ENCODE peak calls at places on chromosomes 2 and 18, in four cellular contexts. One of them, this sample, is unnamed.
A peak's percentile ranks its signal among the peaks of the same experiment; 100 is the strongest.

GRCh38 chr2:51812138-51812866 is 780.4 kb upstream of the NRXN1 start:
- DNase-seq in HTR-8/SVneo: peak; percentile 5
- DNase-seq in PC-9: no peak
- DNase-seq in A172: peak; percentile 30
- DNase-seq in this sample: peak; percentile 30

GRCh38 chr2:69177785-69178636 is 165.0 kb downstream of the ANTXR1 start:
- DNase-seq in PC-9: peak; percentile 84
- DNase-seq in A172: peak; percentile 95
- DNase-seq in HTR-8/SVneo: peak; percentile 94
- DNase-seq in this sample: peak; percentile 74

GRCh38 chr2:48600917-48601316 is 16.7 kb upstream of the GTF2A1L start:
- DNase-seq in A172: no peak
- DNase-seq in HTR-8/SVneo: no peak
- DNase-seq in PC-9: no peak
- DNase-seq in this sample: no peak

GRCh38 chr2:148642112-148642744 is 2.3 kb upstream of the EPC2 start:
- DNase-seq in A172: no peak
- DNase-seq in PC-9: no peak
- DNase-seq in HTR-8/SVneo: no peak
- DNase-seq in this sample: peak; percentile 7

GRCh38 chr2:8676915-8677645 is 4.8 kb upstream of the ID2 start:
- DNase-seq in PC-9: no peak
- DNase-seq in A172: peak; percentile 60
- DNase-seq in HTR-8/SVneo: no peak
- DNase-seq in this sample: no peak

GRCh38 chr2:200781626-200782025 is 30.1 kb upstream of the BZW1 start:
- DNase-seq in PC-9: no peak
- DNase-seq in HTR-8/SVneo: no peak
- DNase-seq in A172: no peak
- DNase-seq in this sample: no peak

GRCh38 chr2:9127316-9127715 is 79.3 kb upstream of the ASAP2 start:
- DNase-seq in HTR-8/SVneo: no peak
- DNase-seq in A172: no peak
- DNase-seq in PC-9: no peak
- DNase-seq in this sample: no peak

GRCh38 chr2:143068094-143068890 is 60.9 kb upstream of the ARHGAP15 start:
- DNase-seq in HTR-8/SVneo: no peak
- DNase-seq in PC-9: no peak
- DNase-seq in A172: no peak
- DNase-seq in this sample: peak; percentile 6

GRCh38 chr2:11762799-11763461 is 16.5 kb downstream of the LPIN1 start:
- DNase-seq in PC-9: no peak
- DNase-seq in HTR-8/SVneo: no peak
- DNase-seq in A172: no peak
- DNase-seq in this sample: no peak

GRCh38 chr2:64341461-64341860 is 112.5 kb upstream of the LGALSL start:
- DNase-seq in PC-9: no peak
- DNase-seq in HTR-8/SVneo: no peak
- DNase-seq in A172: no peak
- DNase-seq in this sample: no peak

GRCh38 chr2:101386599-101387150 is 628 bp downstream of the CREG2 start:
- DNase-seq in PC-9: peak; percentile 38
- DNase-seq in HTR-8/SVneo: no peak
- DNase-seq in A172: no peak
- DNase-seq in this sample: no peak

GRCh38 chr2:179137191-179137590 is 87.3 kb upstream of the CCDC141 start:
- DNase-seq in A172: no peak
- DNase-seq in HTR-8/SVneo: no peak
- DNase-seq in PC-9: no peak
- DNase-seq in this sample: no peak

GRCh38 chr2:196783431-196784094 is 15.9 kb downstream of the GTF3C3 start:
- DNase-seq in PC-9: no peak
- DNase-seq in A172: peak; percentile 58
- DNase-seq in HTR-8/SVneo: no peak
- DNase-seq in this sample: no peak

GRCh38 chr2:137659616-137660015 is 304.7 kb upstream of the HNMT start:
- DNase-seq in PC-9: peak; percentile 1
- DNase-seq in HTR-8/SVneo: peak; percentile 1
- DNase-seq in A172: peak; percentile 17
- DNase-seq in this sample: no peak

GRCh38 chr18:11541179-11541578 is 68.2 kb upstream of the SLC35G4 start:
- DNase-seq in PC-9: no peak
- DNase-seq in A172: no peak
- DNase-seq in HTR-8/SVneo: no peak
- DNase-seq in this sample: no peak

GRCh38 chr2:66445076-66445724 is 10.3 kb downstream of the MEIS1 start:
- DNase-seq in A172: no peak
- DNase-seq in HTR-8/SVneo: no peak
- DNase-seq in PC-9: no peak
- DNase-seq in this sample: no peak

GRCh38 chr2:222861411-222862067 is 703 bp downstream of the ACSL3 start:
- DNase-seq in HTR-8/SVneo: no peak
- DNase-seq in A172: no peak
- DNase-seq in PC-9: no peak
- DNase-seq in this sample: peak; percentile 61

GRCh38 chr18:65983750-65984149 is 232.9 kb downstream of the CDH7 start:
- DNase-seq in PC-9: no peak
- DNase-seq in A172: no peak
- DNase-seq in HTR-8/SVneo: no peak
- DNase-seq in this sample: peak; percentile 3

GRCh38 chr2:45014016-45014702 is 4.9 kb upstream of the SIX2 start:
- DNase-seq in A172: peak; percentile 71
- DNase-seq in HTR-8/SVneo: peak; percentile 74
- DNase-seq in PC-9: peak; percentile 53
- DNase-seq in this sample: peak; percentile 47

GRCh38 chr18:22695674-22696073 is 237.5 kb upstream of the RBBP8 start:
- DNase-seq in A172: no peak
- DNase-seq in HTR-8/SVneo: no peak
- DNase-seq in PC-9: no peak
- DNase-seq in this sample: no peak

GRCh38 chr2:54809814-54810213 is 86.4 kb downstream of the EML6 start:
- DNase-seq in HTR-8/SVneo: peak; percentile 14
- DNase-seq in A172: peak; percentile 40
- DNase-seq in PC-9: no peak
- DNase-seq in this sample: no peak

GRCh38 chr2:231666171-231667095 is 41.9 kb upstream of the PTMA start:
- DNase-seq in A172: peak; percentile 96
- DNase-seq in PC-9: peak; percentile 97
- DNase-seq in HTR-8/SVneo: peak; percentile 89
- DNase-seq in this sample: peak; percentile 63

GRCh38 chr18:54607213-54607934 is 16.3 kb downstream of the DYNAP start:
- DNase-seq in PC-9: peak; percentile 32
- DNase-seq in A172: peak; percentile 17
- DNase-seq in HTR-8/SVneo: no peak
- DNase-seq in this sample: peak; percentile 27

GRCh38 chr2:62118160-62118559 is 77.8 kb upstream of the B3GNT2 start:
- DNase-seq in PC-9: no peak
- DNase-seq in HTR-8/SVneo: no peak
- DNase-seq in A172: no peak
- DNase-seq in this sample: peak; percentile 74

GRCh38 chr18:69659142-69659651 is 258.5 kb downstream of the DOK6 start:
- DNase-seq in A172: no peak
- DNase-seq in HTR-8/SVneo: no peak
- DNase-seq in PC-9: no peak
- DNase-seq in this sample: no peak

GRCh38 chr2:45748239-45748638 is 96.8 kb downstream of the PRKCE start:
- DNase-seq in PC-9: no peak
- DNase-seq in HTR-8/SVneo: no peak
- DNase-seq in A172: no peak
- DNase-seq in this sample: no peak

GRCh38 chr2:39870871-39871270 is 91.8 kb upstream of the THUMPD2 start:
- DNase-seq in HTR-8/SVneo: no peak
- DNase-seq in PC-9: no peak
- DNase-seq in A172: peak; percentile 4
- DNase-seq in this sample: no peak

GRCh38 chr2:127106457-127106997 is 427 bp downstream of the BIN1 start:
- DNase-seq in A172: no peak
- DNase-seq in HTR-8/SVneo: no peak
- DNase-seq in PC-9: peak; percentile 41
- DNase-seq in this sample: no peak

GRCh38 chr2:46845542-46846453 is 69.8 kb downstream of the MCFD2 start:
- DNase-seq in HTR-8/SVneo: no peak
- DNase-seq in A172: no peak
- DNase-seq in PC-9: no peak
- DNase-seq in this sample: no peak

GRCh38 chr2:55003706-55004639 is 46.3 kb downstream of the RTN4 start:
- DNase-seq in PC-9: no peak
- DNase-seq in A172: no peak
- DNase-seq in HTR-8/SVneo: no peak
- DNase-seq in this sample: no peak

GRCh38 chr2:98086491-98087446 is at the start of gene VWA3B:
- DNase-seq in HTR-8/SVneo: peak; percentile 69
- DNase-seq in A172: peak; percentile 13
- DNase-seq in PC-9: peak; percentile 45
- DNase-seq in this sample: no peak

GRCh38 chr2:166516712-166517303 is 22.8 kb upstream of the SCN7A start:
- DNase-seq in PC-9: no peak
- DNase-seq in A172: peak; percentile 52
- DNase-seq in HTR-8/SVneo: no peak
- DNase-seq in this sample: peak; percentile 61

GRCh38 chr18:36620801-36621200 is 208.0 kb downstream of the TPGS2 start:
- DNase-seq in A172: no peak
- DNase-seq in HTR-8/SVneo: no peak
- DNase-seq in PC-9: no peak
- DNase-seq in this sample: no peak

GRCh38 chr18:50268022-50268747 is 1.9 kb upstream of the CFAP53 start:
- DNase-seq in A172: no peak
- DNase-seq in PC-9: peak; percentile 86
- DNase-seq in HTR-8/SVneo: no peak
- DNase-seq in this sample: peak; percentile 77

GRCh38 chr2:200305797-200306718 is at the start of gene SPATS2L:
- DNase-seq in A172: peak; percentile 69
- DNase-seq in PC-9: peak; percentile 76
- DNase-seq in HTR-8/SVneo: peak; percentile 54
- DNase-seq in this sample: peak; percentile 71

GRCh38 chr2:64657416-64657815 is 3.7 kb upstream of the SERTAD2 start:
- DNase-seq in A172: no peak
- DNase-seq in HTR-8/SVneo: no peak
- DNase-seq in PC-9: no peak
- DNase-seq in this sample: no peak

GRCh38 chr2:121902616-121903015 is 147.2 kb downstream of the TSN start:
- DNase-seq in HTR-8/SVneo: no peak
- DNase-seq in A172: no peak
- DNase-seq in PC-9: no peak
- DNase-seq in this sample: no peak

This sample was measured in endothelial cell of umbilical vein.